ENCODE peak calls at places on chromosomes 13 and 19, in nine cellular contexts. V is kidney epithelial cell; H is lower lobe of right lung; D is activated naive CD4-positive, alpha-beta T cell; E is GM23338; U is cardiac fibroblast; F is AG09319; M is effector CD4-positive, alpha-beta T cell; L is adrenal gland. X is an unnamed sample.

GRCh38 chr13:79625517-79625916 is 144.6 kb downstream of the NDFIP2 start:
- DNase-seq in E (no peak), V (no peak), H (no peak), F (no peak), M (no peak), U (no peak), D (no peak), L (no peak), X (no peak)

GRCh38 chr19:14091086-14091884 is 734 bp upstream of the SAMD1 start:
- DNase-seq in M (peak), F (no peak), D (peak), L (peak), E (peak), H (peak), V (no peak), U (peak), X (no peak)

GRCh38 chr19:51094696-51095279 is 12.1 kb upstream of the KLK14 start:
- DNase-seq in M (peak), F (no peak), D (no peak), U (peak), V (no peak), L (no peak), H (peak), E (peak), X (no peak)

GRCh38 chr13:99657848-99658265 is 156.6 kb downstream of the TM9SF2 start:
- DNase-seq in L (no peak), M (no peak), H (peak), U (peak), D (no peak), F (no peak), E (peak), V (no peak), X (peak)

GRCh38 chr13:63696055-63696454 is 2280.4 kb upstream of the PCDH20 start:
- DNase-seq in V (no peak), F (no peak), M (no peak), L (no peak), E (no peak), U (peak), H (no peak), D (no peak), X (no peak)

GRCh38 chr19:2529473-2529918 is 53.6 kb downstream of the GADD45B start:
- DNase-seq in F (peak), V (peak), E (no peak), H (peak), L (no peak), D (no peak), M (no peak), U (peak), X (peak)

GRCh38 chr13:101490400-101491015 is 38.0 kb downstream of the ITGBL1 start:
- DNase-seq in U (no peak), D (no peak), L (no peak), E (no peak), M (no peak), F (no peak), V (no peak), H (no peak), X (no peak)

GRCh38 chr19:46878613-46879375 is 18.0 kb downstream of the ARHGAP35 start:
- DNase-seq in F (no peak), D (no peak), L (no peak), H (no peak), M (no peak), U (peak), E (no peak), V (peak), X (peak)

GRCh38 chr19:18427080-18427751 is 8.0 kb downstream of the SSBP4 start:
- DNase-seq in V (no peak), H (no peak), M (no peak), E (no peak), F (no peak), U (no peak), D (no peak), L (peak), X (no peak)

GRCh38 chr13:65540064-65540635 is 1690.0 kb downstream of the PCDH9 start:
- DNase-seq in U (peak), H (no peak), V (no peak), L (no peak), M (no peak), E (no peak), D (no peak), F (no peak), X (no peak)

GRCh38 chr19:45402469-45403070 is 2.3 kb downstream of the PPP1R13L start:
- DNase-seq in D (no peak), L (no peak), V (no peak), E (peak), U (peak), F (no peak), M (no peak), H (peak), X (peak)

GRCh38 chr13:77521194-77521593 is 14.3 kb upstream of the SCEL start:
- DNase-seq in M (no peak), F (no peak), V (peak), E (no peak), D (no peak), U (no peak), L (no peak), H (no peak), X (no peak)

GRCh38 chr19:14381689-14382474 is 638 bp downstream of the ADGRE5 start:
- DNase-seq in D (no peak), E (no peak), L (no peak), V (no peak), F (no peak), H (peak), M (peak), U (peak), X (peak)

GRCh38 chr19:39829702-39830275 is 4.2 kb downstream of the DYRK1B start:
- DNase-seq in M (no peak), V (no peak), F (no peak), E (no peak), L (no peak), H (no peak), D (no peak), U (no peak), X (no peak)

GRCh38 chr19:13978306-13978705 is 26.0 kb downstream of the DCAF15 start:
- DNase-seq in D (no peak), E (peak), V (no peak), M (no peak), U (peak), F (no peak), H (peak), L (peak), X (peak)

GRCh38 chr13:31797154-31797775 is 57.9 kb downstream of the RXFP2 start:
- DNase-seq in D (no peak), V (peak), E (peak), M (no peak), L (no peak), H (no peak), F (no peak), U (peak), X (no peak)

GRCh38 chr19:55704494-55705245 is 29.6 kb downstream of the EPN1 start:
- DNase-seq in L (no peak), U (no peak), V (no peak), E (peak), M (no peak), F (no peak), H (no peak), D (no peak), X (no peak)

GRCh38 chr19:22532388-22533310 is 101.5 kb upstream of the ZNF492 start:
- DNase-seq in V (no peak), F (no peak), D (no peak), U (no peak), M (no peak), L (no peak), H (peak), E (no peak), X (peak)

GRCh38 chr19:2558543-2558942 is 82.6 kb downstream of the GADD45B start:
- DNase-seq in V (no peak), H (no peak), U (no peak), M (no peak), E (no peak), F (no peak), D (no peak), L (no peak), X (no peak)

GRCh38 chr13:42612021-42612765 is 38.2 kb downstream of the TNFSF11 start:
- DNase-seq in F (no peak), M (no peak), V (no peak), L (no peak), H (no peak), D (no peak), E (no peak), U (peak), X (no peak)

GRCh38 chr19:49331616-49332055 is 3.6 kb upstream of the CD37 start:
- DNase-seq in V (peak), E (peak), H (no peak), M (peak), F (no peak), D (no peak), U (peak), L (no peak), X (no peak)

GRCh38 chr13:28161370-28161769 is 23.0 kb downstream of the PAN3 start:
- DNase-seq in F (no peak), U (peak), H (no peak), L (no peak), E (peak), V (no peak), D (no peak), M (no peak), X (no peak)